ENCODE peak calls at places on chromosomes 3 and 15, in ten cellular contexts. One of them, this sample, is unnamed.

GRCh38 chr3:167066977-167067843 is 312.9 kb downstream of the ZBBX start:
- DNase-seq in psoas muscle: no peak
- DNase-seq in OCI-LY7: no peak
- DNase-seq in body of pancreas: peak; percentile 38
- DNase-seq in suprapubic skin: no peak
- DNase-seq in heart left ventricle: no peak
- DNase-seq in transverse colon: no peak
- DNase-seq in IMR-90: no peak
- DNase-seq in thoracic aorta: no peak
- DNase-seq in SK-N-SH: no peak
- DNase-seq in this sample: no peak

GRCh38 chr3:21672303-21672702 is 78.7 kb downstream of the ZNF385D start:
- DNase-seq in psoas muscle: no peak
- DNase-seq in OCI-LY7: no peak
- DNase-seq in body of pancreas: no peak
- DNase-seq in suprapubic skin: no peak
- DNase-seq in heart left ventricle: no peak
- DNase-seq in transverse colon: no peak
- DNase-seq in IMR-90: peak; percentile 90
- DNase-seq in thoracic aorta: no peak
- DNase-seq in SK-N-SH: no peak
- DNase-seq in this sample: no peak

GRCh38 chr3:11010406-11011165 is 18.0 kb downstream of the SLC6A1 start:
- DNase-seq in psoas muscle: no peak
- DNase-seq in OCI-LY7: no peak
- DNase-seq in body of pancreas: no peak
- DNase-seq in suprapubic skin: no peak
- DNase-seq in heart left ventricle: no peak
- DNase-seq in transverse colon: no peak
- DNase-seq in IMR-90: no peak
- DNase-seq in thoracic aorta: no peak
- DNase-seq in SK-N-SH: no peak
- DNase-seq in this sample: no peak

GRCh38 chr3:157467165-157467564 is 30.5 kb downstream of the PTX3 start:
- DNase-seq in psoas muscle: no peak
- DNase-seq in OCI-LY7: no peak
- DNase-seq in body of pancreas: no peak
- DNase-seq in suprapubic skin: no peak
- DNase-seq in heart left ventricle: no peak
- DNase-seq in transverse colon: no peak
- DNase-seq in IMR-90: peak; percentile 56
- DNase-seq in thoracic aorta: no peak
- DNase-seq in SK-N-SH: no peak
- DNase-seq in this sample: no peak

GRCh38 chr3:108296239-108296638 is at the start of gene HHLA2:
- DNase-seq in psoas muscle: no peak
- DNase-seq in OCI-LY7: no peak
- DNase-seq in body of pancreas: peak; percentile 34
- DNase-seq in suprapubic skin: no peak
- DNase-seq in heart left ventricle: no peak
- DNase-seq in transverse colon: no peak
- DNase-seq in IMR-90: peak; percentile 13
- DNase-seq in thoracic aorta: no peak
- DNase-seq in SK-N-SH: no peak
- DNase-seq in this sample: no peak

GRCh38 chr15:52651868-52652267 is 27.3 kb downstream of the ATOSA start:
- DNase-seq in psoas muscle: peak; percentile 65
- DNase-seq in OCI-LY7: no peak
- DNase-seq in body of pancreas: peak; percentile 63
- DNase-seq in suprapubic skin: no peak
- DNase-seq in heart left ventricle: peak; percentile 71
- DNase-seq in transverse colon: peak; percentile 65
- DNase-seq in IMR-90: peak; percentile 98
- DNase-seq in thoracic aorta: peak; percentile 5
- DNase-seq in SK-N-SH: peak; percentile 71
- DNase-seq in this sample: peak; percentile 34

GRCh38 chr15:56752986-56753385 is 19.7 kb upstream of the ZNF280D start:
- DNase-seq in psoas muscle: no peak
- DNase-seq in OCI-LY7: no peak
- DNase-seq in body of pancreas: no peak
- DNase-seq in suprapubic skin: no peak
- DNase-seq in heart left ventricle: no peak
- DNase-seq in transverse colon: no peak
- DNase-seq in IMR-90: no peak
- DNase-seq in thoracic aorta: no peak
- DNase-seq in SK-N-SH: no peak
- DNase-seq in this sample: no peak

GRCh38 chr3:20222274-20222673 is 36.3 kb upstream of the SGO1 start:
- DNase-seq in psoas muscle: no peak
- DNase-seq in OCI-LY7: no peak
- DNase-seq in body of pancreas: no peak
- DNase-seq in suprapubic skin: no peak
- DNase-seq in heart left ventricle: no peak
- DNase-seq in transverse colon: no peak
- DNase-seq in IMR-90: no peak
- DNase-seq in thoracic aorta: no peak
- DNase-seq in SK-N-SH: no peak
- DNase-seq in this sample: no peak

GRCh38 chr15:41941644-41942415 is 30.5 kb downstream of the EHD4 start:
- DNase-seq in psoas muscle: no peak
- DNase-seq in OCI-LY7: no peak
- DNase-seq in body of pancreas: no peak
- DNase-seq in suprapubic skin: peak; percentile 47
- DNase-seq in heart left ventricle: no peak
- DNase-seq in transverse colon: no peak
- DNase-seq in IMR-90: no peak
- DNase-seq in thoracic aorta: no peak
- DNase-seq in SK-N-SH: no peak
- DNase-seq in this sample: no peak

DNA sequence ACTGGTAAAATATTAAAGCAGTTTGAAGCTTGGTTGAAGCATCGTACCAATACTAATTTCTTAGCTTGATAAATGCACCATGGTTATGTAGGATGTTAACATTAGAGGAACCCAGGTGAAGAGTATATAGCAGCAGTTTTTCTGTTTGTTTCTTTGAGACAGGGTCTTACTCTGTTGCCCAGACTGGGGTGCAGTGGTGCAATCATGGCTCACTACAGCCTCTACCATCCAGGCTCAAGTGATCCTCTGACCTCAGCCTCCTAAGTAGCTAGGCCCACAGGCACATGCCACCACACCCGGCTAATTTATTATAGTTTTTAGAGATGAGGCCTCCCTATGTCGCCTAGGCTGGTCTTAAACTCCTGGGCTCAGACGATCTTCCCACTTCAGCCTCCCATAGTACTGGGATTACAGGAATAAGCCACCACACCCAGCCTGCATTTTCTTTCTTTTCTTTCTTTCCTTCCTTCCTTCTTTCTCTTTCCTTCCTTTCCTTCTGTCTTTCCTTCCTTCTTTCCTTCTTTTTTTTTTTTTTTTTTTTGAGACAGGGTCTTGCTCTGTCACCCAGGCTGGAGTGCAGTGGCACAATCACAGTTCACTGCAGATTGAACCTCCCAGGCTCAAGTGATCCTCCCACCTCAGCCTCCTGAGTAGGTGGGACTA is 6.1 kb downstream of the PEAK1 start:
- DNase-seq in psoas muscle: no peak
- DNase-seq in OCI-LY7: no peak
- DNase-seq in body of pancreas: no peak
- DNase-seq in suprapubic skin: no peak
- DNase-seq in heart left ventricle: no peak
- DNase-seq in transverse colon: no peak
- DNase-seq in IMR-90: no peak
- DNase-seq in thoracic aorta: no peak
- DNase-seq in SK-N-SH: no peak
- DNase-seq in this sample: no peak
- H3K4me1 ChIP-seq in psoas muscle: peaks cover 51% of the 10 kb centered on the region
- H3K4me1 ChIP-seq in OCI-LY7: peaks cover 19% of the 10 kb centered on the region
- H3K4me1 ChIP-seq in body of pancreas: peaks cover 36% of the 10 kb centered on the region
- H3K4me1 ChIP-seq in suprapubic skin: peaks cover 41% of the 10 kb centered on the region
- H3K4me1 ChIP-seq in heart left ventricle: peaks cover 86% of the 10 kb centered on the region
- H3K4me1 ChIP-seq in transverse colon: peaks cover 62% of the 10 kb centered on the region
- H3K4me1 ChIP-seq in IMR-90: peaks cover 14% of the 10 kb centered on the region
- H3K4me1 ChIP-seq in thoracic aorta: peaks cover 18% of the 10 kb centered on the region
- H3K4me1 ChIP-seq in SK-N-SH: peaks cover 35% of the 10 kb centered on the region
- H3K4me1 ChIP-seq in this sample: peaks cover 12% of the 10 kb centered on the region

GRCh38 chr15:84780492-84780891 is 32.1 kb downstream of the ZNF592 start:
- DNase-seq in psoas muscle: no peak
- DNase-seq in OCI-LY7: no peak
- DNase-seq in body of pancreas: no peak
- DNase-seq in suprapubic skin: no peak
- DNase-seq in heart left ventricle: no peak
- DNase-seq in transverse colon: no peak
- DNase-seq in IMR-90: no peak
- DNase-seq in thoracic aorta: no peak
- DNase-seq in SK-N-SH: no peak
- DNase-seq in this sample: no peak
- H3K4me3 ChIP-seq in psoas muscle: no peak overlapping the region
- H3K4me3 ChIP-seq in OCI-LY7: no peak overlapping the region
- H3K4me3 ChIP-seq in body of pancreas: no peak overlapping the region
- H3K4me3 ChIP-seq in suprapubic skin: no peak overlapping the region
- H3K4me3 ChIP-seq in heart left ventricle: no peak overlapping the region
- H3K4me3 ChIP-seq in transverse colon: no peak overlapping the region
- H3K4me3 ChIP-seq in IMR-90: no peak overlapping the region
- H3K4me3 ChIP-seq in thoracic aorta: no peak overlapping the region
- H3K4me3 ChIP-seq in SK-N-SH: no peak overlapping the region
- H3K4me3 ChIP-seq in this sample: no peak overlapping the region

DNA sequence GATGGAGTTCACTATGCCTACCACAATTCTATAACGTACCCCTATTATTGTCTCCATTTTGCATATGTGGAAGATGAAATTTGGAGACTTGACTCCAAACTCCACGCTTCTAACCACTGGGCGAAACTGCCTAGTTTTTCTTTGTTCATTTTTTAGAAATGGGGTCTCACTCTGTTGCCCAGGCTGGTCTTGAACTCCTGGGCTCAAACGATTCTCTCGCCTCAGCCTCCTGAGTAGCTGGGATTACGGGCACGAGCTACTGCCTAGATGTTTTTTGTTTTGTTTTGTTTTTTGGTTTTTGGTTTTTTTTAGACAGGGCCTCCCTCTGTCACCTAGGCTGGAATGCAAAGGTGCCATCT is 584 bp upstream of the RPL32 start:
- DNase-seq in psoas muscle: no peak
- DNase-seq in OCI-LY7: no peak
- DNase-seq in body of pancreas: no peak
- DNase-seq in suprapubic skin: no peak
- DNase-seq in heart left ventricle: no peak
- DNase-seq in transverse colon: no peak
- DNase-seq in IMR-90: no peak
- DNase-seq in thoracic aorta: no peak
- DNase-seq in SK-N-SH: no peak
- DNase-seq in this sample: no peak
- H3K27ac ChIP-seq in psoas muscle: peak overlapping the region; percentile 85
- H3K27ac ChIP-seq in OCI-LY7: peak overlapping the region; percentile 67
- H3K27ac ChIP-seq in body of pancreas: peak overlapping the region; percentile 92
- H3K27ac ChIP-seq in suprapubic skin: peak overlapping the region; percentile 93
- H3K27ac ChIP-seq in heart left ventricle: peak overlapping the region; percentile 86
- H3K27ac ChIP-seq in transverse colon: peak overlapping the region; percentile 89
- H3K27ac ChIP-seq in IMR-90: no peak overlapping the region
- H3K27ac ChIP-seq in thoracic aorta: peak overlapping the region; percentile 96
- H3K27ac ChIP-seq in SK-N-SH: peak overlapping the region; percentile 48
- H3K27ac ChIP-seq in this sample: peak overlapping the region; percentile 92

GRCh38 chr15:88655103-88655553 is 16.3 kb downstream of the ISG20 start:
- DNase-seq in psoas muscle: no peak
- DNase-seq in OCI-LY7: no peak
- DNase-seq in body of pancreas: no peak
- DNase-seq in suprapubic skin: peak; percentile 70
- DNase-seq in heart left ventricle: no peak
- DNase-seq in transverse colon: no peak
- DNase-seq in IMR-90: no peak
- DNase-seq in thoracic aorta: no peak
- DNase-seq in SK-N-SH: no peak
- DNase-seq in this sample: no peak
- H3K4me1 ChIP-seq in psoas muscle: no peaks in the 10 kb centered on the region
- H3K4me1 ChIP-seq in OCI-LY7: peaks cover 50% of the 10 kb centered on the region
- H3K4me1 ChIP-seq in body of pancreas: peaks cover 6% of the 10 kb centered on the region
- H3K4me1 ChIP-seq in suprapubic skin: no peaks in the 10 kb centered on the region
- H3K4me1 ChIP-seq in heart left ventricle: peaks cover 6% of the 10 kb centered on the region
- H3K4me1 ChIP-seq in transverse colon: peaks cover under 1% of the 10 kb centered on the region
- H3K4me1 ChIP-seq in IMR-90: peaks cover 9% of the 10 kb centered on the region
- H3K4me1 ChIP-seq in thoracic aorta: peaks cover 10% of the 10 kb centered on the region
- H3K4me1 ChIP-seq in SK-N-SH: no peaks in the 10 kb centered on the region
- H3K4me1 ChIP-seq in this sample: peaks cover 20% of the 10 kb centered on the region

GRCh38 chr3:44529927-44530326 is 25.1 kb upstream of the ZKSCAN7 start:
- DNase-seq in psoas muscle: no peak
- DNase-seq in OCI-LY7: peak; percentile 20
- DNase-seq in body of pancreas: no peak
- DNase-seq in suprapubic skin: no peak
- DNase-seq in heart left ventricle: no peak
- DNase-seq in transverse colon: no peak
- DNase-seq in IMR-90: peak; percentile 23
- DNase-seq in thoracic aorta: no peak
- DNase-seq in SK-N-SH: no peak
- DNase-seq in this sample: no peak
- H3K4me3 ChIP-seq in psoas muscle: no peak overlapping the region
- H3K4me3 ChIP-seq in OCI-LY7: no peak overlapping the region
- H3K4me3 ChIP-seq in body of pancreas: no peak overlapping the region
- H3K4me3 ChIP-seq in suprapubic skin: no peak overlapping the region
- H3K4me3 ChIP-seq in heart left ventricle: no peak overlapping the region
- H3K4me3 ChIP-seq in transverse colon: no peak overlapping the region
- H3K4me3 ChIP-seq in IMR-90: no peak overlapping the region
- H3K4me3 ChIP-seq in thoracic aorta: no peak overlapping the region
- H3K4me3 ChIP-seq in SK-N-SH: no peak overlapping the region
- H3K4me3 ChIP-seq in this sample: no peak overlapping the region

DNA sequence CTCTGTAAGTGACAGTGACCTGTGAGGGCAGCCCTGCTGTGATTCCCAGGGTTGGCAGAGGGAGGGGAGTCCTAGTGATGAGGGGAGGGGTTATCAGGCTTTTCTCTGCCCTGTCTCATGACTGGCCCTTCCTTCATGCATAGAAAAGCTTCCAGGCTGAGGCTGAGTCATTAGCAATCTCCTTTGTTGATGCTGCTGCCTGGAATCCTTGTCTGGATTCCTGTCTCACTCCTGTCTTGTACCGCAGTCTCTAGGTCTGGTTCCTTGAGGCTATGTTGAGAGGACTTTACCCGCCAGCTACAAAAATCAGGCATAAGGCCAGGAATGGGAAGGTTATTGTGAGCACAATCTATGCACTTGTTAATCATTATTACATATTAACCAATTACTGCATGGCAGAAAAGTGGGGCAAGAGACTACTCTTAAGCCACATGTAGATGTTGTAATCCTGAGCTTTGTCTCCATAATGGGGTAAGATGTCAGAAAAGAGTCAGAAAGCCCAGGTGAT is 7.2 kb downstream of the KLHL6 start:
- DNase-seq in psoas muscle: no peak
- DNase-seq in OCI-LY7: no peak
- DNase-seq in body of pancreas: peak; percentile 18
- DNase-seq in suprapubic skin: no peak
- DNase-seq in heart left ventricle: no peak
- DNase-seq in transverse colon: no peak
- DNase-seq in IMR-90: peak; percentile 72
- DNase-seq in thoracic aorta: no peak
- DNase-seq in SK-N-SH: peak; percentile 34
- DNase-seq in this sample: no peak
- H3K27ac ChIP-seq in psoas muscle: no peak overlapping the region
- H3K27ac ChIP-seq in OCI-LY7: peak overlapping the region; percentile 96
- H3K27ac ChIP-seq in body of pancreas: no peak overlapping the region
- H3K27ac ChIP-seq in suprapubic skin: no peak overlapping the region
- H3K27ac ChIP-seq in heart left ventricle: no peak overlapping the region
- H3K27ac ChIP-seq in transverse colon: no peak overlapping the region
- H3K27ac ChIP-seq in IMR-90: no peak overlapping the region
- H3K27ac ChIP-seq in thoracic aorta: no peak overlapping the region
- H3K27ac ChIP-seq in SK-N-SH: no peak overlapping the region
- H3K27ac ChIP-seq in this sample: no peak overlapping the region

GRCh38 chr3:123385981-123386380 is 62.9 kb downstream of the ADCY5 start:
- DNase-seq in psoas muscle: no peak
- DNase-seq in OCI-LY7: no peak
- DNase-seq in body of pancreas: peak; percentile 51
- DNase-seq in suprapubic skin: no peak
- DNase-seq in heart left ventricle: peak; percentile 69
- DNase-seq in transverse colon: no peak
- DNase-seq in IMR-90: peak; percentile 31
- DNase-seq in thoracic aorta: no peak
- DNase-seq in SK-N-SH: no peak
- DNase-seq in this sample: no peak
- H3K4me1 ChIP-seq in psoas muscle: no peaks in the 10 kb centered on the region
- H3K4me1 ChIP-seq in OCI-LY7: no peaks in the 10 kb centered on the region
- H3K4me1 ChIP-seq in body of pancreas: peaks cover 37% of the 10 kb centered on the region
- H3K4me1 ChIP-seq in suprapubic skin: no peaks in the 10 kb centered on the region
- H3K4me1 ChIP-seq in heart left ventricle: peaks cover 100% of the 10 kb centered on the region
- H3K4me1 ChIP-seq in transverse colon: peaks cover 56% of the 10 kb centered on the region
- H3K4me1 ChIP-seq in IMR-90: peaks cover 10% of the 10 kb centered on the region
- H3K4me1 ChIP-seq in thoracic aorta: peaks cover 61% of the 10 kb centered on the region
- H3K4me1 ChIP-seq in SK-N-SH: no peaks in the 10 kb centered on the region
- H3K4me1 ChIP-seq in this sample: no peaks in the 10 kb centered on the region

This sample was measured in naive thymus-derived CD4-positive, alpha-beta T cell.